ENCODE peak calls at places on chromosomes 16 and 17, in eight cellular contexts. F, J, H, Z, S, Y, D and M are unnamed samples.

GRCh38 chr17:1493291-1493980 is 950 bp upstream of the MYO1C start:
- DNase-seq in F (no peak), J (no peak), H (no peak), Z (no peak), S (no peak), Y (peak; percentile 51), D (no peak), M (no peak)

GRCh38 chr16:48317614-48318013 is 67.6 kb downstream of the SIAH1 start:
- DNase-seq in F (no peak), J (peak; percentile 70), H (no peak), Z (peak; percentile 43), S (no peak), Y (no peak), D (peak; percentile 74), M (peak; percentile 36)

GRCh38 chr16:84599528-84600202 is 18.2 kb downstream of the COTL1 start:
- DNase-seq in F (peak; percentile 57), J (peak; percentile 65), H (peak; percentile 71), Z (peak; percentile 20), S (peak; percentile 45), Y (peak; percentile 58), D (peak; percentile 82), M (peak; percentile 87)

GRCh38 chr16:88059701-88060386 is 108.6 kb downstream of the BANP start:
- DNase-seq in F (no peak), J (no peak), H (no peak), Z (no peak), S (no peak), Y (no peak), D (no peak), M (no peak)

GRCh38 chr16:67013238-67013822 is 15.6 kb upstream of the CBFB start:
- DNase-seq in F (no peak), J (no peak), H (no peak), Z (no peak), S (no peak), Y (no peak), D (no peak), M (no peak)

GRCh38 chr16:65120811-65121721 is 797 bp downstream of the CDH11 start:
- DNase-seq in F (peak; percentile 25), J (no peak), H (no peak), Z (peak; percentile 41), S (no peak), Y (peak; percentile 29), D (no peak), M (no peak)

GRCh38 chr17:79838541-79839274 is 532 bp downstream of the CBX4 start:
- DNase-seq in F (peak; percentile 62), J (no peak), H (peak; percentile 78), Z (peak; percentile 55), S (no peak), Y (no peak), D (peak; percentile 52), M (peak; percentile 66)

GRCh38 chr16:87560428-87561199 is 41.7 kb upstream of the JPH3 start:
- DNase-seq in F (no peak), J (no peak), H (peak; percentile 41), Z (no peak), S (no peak), Y (peak; percentile 46), D (peak; percentile 39), M (peak; percentile 9)

GRCh38 chr17:60392845-60393702 is 1.1 kb upstream of the USP32 start:
- DNase-seq in F (peak; percentile 6), J (peak; percentile 37), H (peak; percentile 44), Z (peak; percentile 54), S (no peak), Y (peak; percentile 33), D (peak; percentile 40), M (peak; percentile 77)

GRCh38 chr16:8893426-8893825 is 11.3 kb downstream of the LITAFD start:
- DNase-seq in F (no peak), J (no peak), H (no peak), Z (no peak), S (no peak), Y (no peak), D (no peak), M (no peak)

GRCh38 chr16:67847064-67847861 is at the start of gene CENPT:
- DNase-seq in F (no peak), J (no peak), H (peak; percentile 34), Z (peak; percentile 90), S (no peak), Y (peak; percentile 70), D (peak; percentile 72), M (peak; percentile 22)

GRCh38 chr17:8442310-8442709 is 6.6 kb downstream of the NDEL1 start:
- DNase-seq in F (no peak), J (no peak), H (no peak), Z (no peak), S (no peak), Y (no peak), D (no peak), M (no peak)

GRCh38 chr17:40547785-40548478 is 17.3 kb downstream of the CCR7 start:
- DNase-seq in F (no peak), J (no peak), H (no peak), Z (no peak), S (no peak), Y (peak; percentile 4), D (no peak), M (no peak)

GRCh38 chr17:34641368-34641767 is 62.0 kb downstream of the TMEM132E start:
- DNase-seq in F (no peak), J (no peak), H (no peak), Z (no peak), S (no peak), Y (no peak), D (no peak), M (no peak)

GRCh38 chr16:65763640-65764305 is 602.7 kb upstream of the CDH5 start:
- DNase-seq in F (no peak), J (no peak), H (no peak), Z (no peak), S (no peak), Y (no peak), D (no peak), M (peak; percentile 45)

GRCh38 chr16:3305109-3306068 is at the start of the genes TIGD7 and ZNF75A:
- DNase-seq in F (peak; percentile 69), J (peak; percentile 49), H (peak; percentile 94), Z (peak; percentile 93), S (peak; percentile 66), Y (peak; percentile 72), D (peak; percentile 90), M (peak; percentile 95)

GRCh38 chr17:7215652-7216139 is 3.9 kb downstream of the DLG4 start:
- DNase-seq in F (no peak), J (no peak), H (no peak), Z (no peak), S (no peak), Y (no peak), D (no peak), M (no peak)

GRCh38 chr17:31467502-31468256 is 76.2 kb downstream of the RAB11FIP4 start:
- DNase-seq in F (no peak), J (no peak), H (no peak), Z (no peak), S (no peak), Y (no peak), D (no peak), M (no peak)

GRCh38 chr16:8623634-8624033 is 2.1 kb downstream of the METTL22 start:
- DNase-seq in F (no peak), J (no peak), H (no peak), Z (peak; percentile 56), S (no peak), Y (no peak), D (peak; percentile 9), M (no peak)

DNA sequence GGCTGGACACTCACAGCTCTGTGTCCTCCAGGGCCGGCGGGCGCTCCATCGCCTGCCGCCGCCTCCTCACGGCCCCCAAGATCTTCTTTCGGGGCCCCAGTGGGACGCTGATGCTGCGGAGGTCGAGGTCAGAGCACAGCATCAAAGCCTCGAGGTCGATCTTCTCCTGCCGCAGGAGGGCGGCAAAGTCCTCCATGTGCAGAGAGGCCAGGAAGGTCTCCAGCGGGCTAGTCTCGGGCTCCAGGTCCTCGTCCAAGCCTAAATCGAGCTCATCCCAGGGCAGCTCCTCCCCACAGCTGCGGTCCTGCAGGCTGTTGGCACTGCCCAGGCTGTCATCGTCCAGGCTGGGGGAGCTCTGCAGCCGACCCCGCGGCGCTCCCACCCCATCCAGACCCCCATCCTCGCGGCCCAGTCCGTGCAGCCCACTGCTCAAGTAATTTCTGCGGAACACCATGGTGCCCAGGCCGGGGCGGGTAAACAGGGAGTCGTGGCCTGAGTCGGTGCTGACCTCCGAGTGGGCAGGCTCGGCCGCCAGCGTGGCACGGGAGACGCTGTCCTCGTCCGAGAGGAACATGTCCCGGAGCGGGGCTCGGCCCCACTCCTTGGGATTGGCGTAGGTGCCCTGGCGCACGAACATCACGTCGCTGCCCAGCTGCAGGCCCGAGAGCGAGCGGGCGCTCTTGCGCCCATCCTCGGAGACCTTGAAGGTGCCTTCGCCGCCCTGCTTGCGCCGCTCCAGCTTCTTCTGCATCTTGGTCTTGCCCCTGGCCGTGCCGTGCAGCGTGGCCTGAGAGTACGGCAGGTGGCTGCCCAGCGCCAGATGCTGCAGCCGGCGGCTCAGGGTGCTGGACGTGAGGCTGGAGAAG is 3.4 kb downstream of the USH1G start:
- DNase-seq in F (no peak), J (no peak), H (peak; percentile 76), Z (no peak), S (no peak), Y (no peak), D (peak; percentile 12), M (peak; percentile 34)
- TF ChIP-seq CTCF in F (peak; percentile 27), J (peak; percentile 13), H (peak; percentile 36), Z (no peak), S (peak; percentile 41), Y (no peak), D (peak; percentile 40), M (peak; percentile 39)

DNA sequence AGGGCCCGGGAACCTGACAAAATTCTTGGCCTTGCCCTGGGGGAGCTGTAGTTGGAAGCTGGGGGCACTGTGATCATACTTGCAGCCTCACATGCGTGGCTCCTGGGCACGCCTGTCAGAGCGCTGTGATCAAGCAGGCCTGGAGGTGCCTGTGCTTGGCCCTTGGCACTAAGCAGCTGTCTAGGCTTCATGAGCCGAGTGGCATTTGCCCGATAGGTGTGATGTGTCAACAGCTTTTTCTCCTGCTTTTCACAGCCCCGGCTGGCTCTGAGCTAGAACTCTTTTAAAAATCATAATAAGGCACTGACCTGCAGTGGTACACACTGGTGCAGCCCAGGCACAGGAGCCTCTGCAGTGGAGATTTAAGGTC is 113.8 kb downstream of the SOCS1 start:
- DNase-seq in F (no peak), J (no peak), H (no peak), Z (no peak), S (no peak), Y (no peak), D (no peak), M (no peak)
- TF ChIP-seq CTCF in F (no peak), J (no peak), H (no peak), Z (no peak), S (no peak), Y (no peak), D (no peak), M (no peak)

DNA sequence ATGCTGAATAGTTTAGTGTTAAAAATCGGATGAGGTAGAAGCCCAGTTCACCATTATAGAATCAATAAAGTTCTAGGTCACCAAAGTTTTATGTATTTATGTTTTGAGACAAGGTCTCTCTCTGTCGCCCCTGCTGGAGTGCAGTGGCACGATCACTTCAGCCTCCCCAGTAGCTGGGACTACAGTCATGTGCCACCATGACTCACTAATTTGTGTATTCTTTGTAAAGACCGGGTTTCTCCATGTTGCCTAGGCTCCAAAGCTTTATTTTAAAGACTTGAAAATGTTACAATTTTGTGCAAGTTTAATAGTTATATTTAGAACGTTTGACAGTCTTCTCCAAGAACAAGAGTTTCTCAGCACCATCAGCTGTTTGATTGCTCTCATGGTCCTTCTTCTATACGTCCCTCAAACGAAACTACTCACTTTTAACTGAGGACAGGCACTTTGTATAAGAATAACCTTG is 32.1 kb downstream of the NDE1 start:
- DNase-seq in F (peak; percentile 6), J (peak; percentile 39), H (no peak), Z (peak; percentile 84), S (peak; percentile 36), Y (peak; percentile 71), D (peak; percentile 71), M (peak; percentile 48)
- TF ChIP-seq CTCF in F (peak; percentile 58), J (peak; percentile 66), H (peak; percentile 32), Z (peak; percentile 67), S (peak; percentile 65), Y (peak; percentile 62), D (peak; percentile 62), M (peak; percentile 40)

GRCh38 chr17:66290097-66290722 is 12.2 kb upstream of the PRKCA start:
- DNase-seq in F (no peak), J (no peak), H (no peak), Z (no peak), S (no peak), Y (no peak), D (no peak), M (peak; percentile 15)
- TF ChIP-seq CTCF in F (peak; percentile 21), J (peak; percentile 42), H (no peak), Z (no peak), S (no peak), Y (peak; percentile 21), D (peak; percentile 12), M (peak; percentile 14)